ENCODE peak calls at places on chromosome 19, in ten cellular contexts. One of them, this sample, is unnamed.

GRCh38 chr19:6753178-6754031 is 13.8 kb downstream of the SH2D3A start:
- DNase-seq in CD8-positive, alpha-beta memory T cell: peak; percentile 74
- DNase-seq in tibial artery: peak; percentile 90
- DNase-seq in A549: peak; percentile 58
- DNase-seq in tibial nerve: peak; percentile 72
- DNase-seq in Peyer's patch: peak; percentile 93
- DNase-seq in left ventricle myocardium inferior: peak; percentile 78
- DNase-seq in left lung: peak; percentile 94
- DNase-seq in adrenal gland: peak; percentile 78
- DNase-seq in heart right ventricle: peak; percentile 68
- DNase-seq in this sample: no peak

GRCh38 chr19:46958542-46958941 is 61.1 kb upstream of the NPAS1 start:
- DNase-seq in Peyer's patch: no peak
- DNase-seq in heart right ventricle: no peak
- DNase-seq in left ventricle myocardium inferior: no peak
- DNase-seq in A549: no peak
- DNase-seq in CD8-positive, alpha-beta memory T cell: no peak
- DNase-seq in adrenal gland: no peak
- DNase-seq in tibial artery: no peak
- DNase-seq in left lung: no peak
- DNase-seq in tibial nerve: no peak
- DNase-seq in this sample: no peak

GRCh38 chr19:17624314-17624991 is 63.7 kb downstream of the UNC13A start:
- DNase-seq in tibial nerve: no peak
- DNase-seq in adrenal gland: no peak
- DNase-seq in tibial artery: no peak
- DNase-seq in Peyer's patch: no peak
- DNase-seq in CD8-positive, alpha-beta memory T cell: no peak
- DNase-seq in A549: no peak
- DNase-seq in heart right ventricle: no peak
- DNase-seq in left ventricle myocardium inferior: no peak
- DNase-seq in left lung: peak; percentile 43
- DNase-seq in this sample: no peak

GRCh38 chr19:3140667-3141038 is 4.8 kb downstream of the GNA15 start:
- DNase-seq in A549: no peak
- DNase-seq in tibial artery: no peak
- DNase-seq in left lung: no peak
- DNase-seq in left ventricle myocardium inferior: no peak
- DNase-seq in tibial nerve: no peak
- DNase-seq in CD8-positive, alpha-beta memory T cell: no peak
- DNase-seq in Peyer's patch: no peak
- DNase-seq in adrenal gland: no peak
- DNase-seq in heart right ventricle: no peak
- DNase-seq in this sample: no peak

GRCh38 chr19:33400856-33401682 is 27.6 kb downstream of the CEBPG start:
- DNase-seq in CD8-positive, alpha-beta memory T cell: no peak
- DNase-seq in tibial artery: peak; percentile 57
- DNase-seq in tibial nerve: no peak
- DNase-seq in A549: no peak
- DNase-seq in left ventricle myocardium inferior: no peak
- DNase-seq in Peyer's patch: peak; percentile 41
- DNase-seq in left lung: peak; percentile 76
- DNase-seq in adrenal gland: no peak
- DNase-seq in heart right ventricle: no peak
- DNase-seq in this sample: no peak

GRCh38 chr19:41945135-41945766 is 13.9 kb downstream of the RABAC1 start:
- DNase-seq in Peyer's patch: peak; percentile 53
- DNase-seq in tibial artery: no peak
- DNase-seq in tibial nerve: no peak
- DNase-seq in CD8-positive, alpha-beta memory T cell: peak; percentile 97
- DNase-seq in left lung: no peak
- DNase-seq in left ventricle myocardium inferior: no peak
- DNase-seq in adrenal gland: no peak
- DNase-seq in A549: no peak
- DNase-seq in heart right ventricle: no peak
- DNase-seq in this sample: no peak

GRCh38 chr19:44113784-44114390 is 688 bp downstream of the ZNF225 start:
- DNase-seq in left lung: no peak
- DNase-seq in tibial nerve: no peak
- DNase-seq in CD8-positive, alpha-beta memory T cell: no peak
- DNase-seq in tibial artery: no peak
- DNase-seq in Peyer's patch: no peak
- DNase-seq in A549: peak; percentile 46
- DNase-seq in heart right ventricle: peak; percentile 5
- DNase-seq in left ventricle myocardium inferior: no peak
- DNase-seq in adrenal gland: peak; percentile 17
- DNase-seq in this sample: no peak

GRCh38 chr19:44789943-44790467 is 12.3 kb downstream of the CBLC start:
- DNase-seq in Peyer's patch: no peak
- DNase-seq in CD8-positive, alpha-beta memory T cell: no peak
- DNase-seq in A549: no peak
- DNase-seq in adrenal gland: no peak
- DNase-seq in left ventricle myocardium inferior: no peak
- DNase-seq in tibial artery: no peak
- DNase-seq in tibial nerve: no peak
- DNase-seq in heart right ventricle: no peak
- DNase-seq in left lung: no peak
- DNase-seq in this sample: no peak

GRCh38 chr19:50972795-50973376 is 3.5 kb upstream of the KLK6 start:
- DNase-seq in left lung: no peak
- DNase-seq in CD8-positive, alpha-beta memory T cell: no peak
- DNase-seq in tibial artery: no peak
- DNase-seq in Peyer's patch: no peak
- DNase-seq in tibial nerve: no peak
- DNase-seq in adrenal gland: no peak
- DNase-seq in left ventricle myocardium inferior: no peak
- DNase-seq in heart right ventricle: no peak
- DNase-seq in A549: no peak
- DNase-seq in this sample: no peak

DNA sequence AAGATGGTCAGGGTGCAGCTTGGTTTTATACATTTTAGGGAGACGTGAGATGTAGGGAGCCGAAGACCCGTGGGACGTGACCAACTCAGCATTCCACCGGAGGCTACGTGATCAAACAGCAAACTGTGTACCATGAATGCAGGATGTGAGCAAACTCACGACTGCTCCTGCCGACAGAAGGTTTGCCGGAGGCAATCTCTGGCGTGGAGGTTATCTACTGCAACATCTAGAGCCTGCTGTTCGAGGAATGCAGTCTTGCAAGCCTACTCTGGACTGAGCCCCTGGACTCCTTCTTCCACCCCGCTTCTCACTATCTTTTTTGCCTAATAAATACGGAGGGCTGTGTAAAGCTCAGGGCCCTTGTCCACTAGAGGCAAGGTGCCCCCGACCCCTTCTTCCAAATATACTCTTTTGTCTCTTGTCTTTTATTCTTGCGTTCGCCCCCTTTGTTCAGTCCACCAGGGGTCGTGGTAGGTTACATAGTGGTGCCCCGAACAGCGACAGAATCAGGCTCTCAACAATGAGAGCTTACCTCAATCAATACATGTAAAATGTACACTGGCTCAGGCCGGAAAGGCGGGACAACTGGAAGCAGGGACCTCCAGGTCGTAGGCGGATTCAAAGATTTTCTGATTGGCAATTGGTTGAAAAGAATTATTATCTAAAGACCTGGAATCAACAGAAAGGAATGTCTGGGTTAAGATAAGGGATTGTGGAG is 8.9 kb upstream of the OR1I1 start:
- DNase-seq in adrenal gland: no peak
- DNase-seq in heart right ventricle: no peak
- DNase-seq in Peyer's patch: no peak
- DNase-seq in left ventricle myocardium inferior: no peak
- DNase-seq in left lung: no peak
- DNase-seq in tibial artery: no peak
- DNase-seq in tibial nerve: no peak
- DNase-seq in CD8-positive, alpha-beta memory T cell: no peak
- DNase-seq in A549: no peak
- DNase-seq in this sample: no peak
- H3K27ac ChIP-seq in adrenal gland: no peak overlapping the region
- H3K27ac ChIP-seq in heart right ventricle: no peak overlapping the region
- H3K27ac ChIP-seq in Peyer's patch: no peak overlapping the region
- H3K27ac ChIP-seq in left ventricle myocardium inferior: no peak overlapping the region
- H3K27ac ChIP-seq in left lung: no peak overlapping the region
- H3K27ac ChIP-seq in tibial artery: no peak overlapping the region
- H3K27ac ChIP-seq in tibial nerve: no peak overlapping the region
- H3K27ac ChIP-seq in CD8-positive, alpha-beta memory T cell: no peak overlapping the region
- H3K27ac ChIP-seq in A549: no peak overlapping the region
- H3K27ac ChIP-seq in this sample: no peak overlapping the region

GRCh38 chr19:58209577-58209976 is 19.1 kb upstream of the ZNF544 start:
- DNase-seq in tibial nerve: no peak
- DNase-seq in left ventricle myocardium inferior: no peak
- DNase-seq in adrenal gland: no peak
- DNase-seq in A549: no peak
- DNase-seq in tibial artery: no peak
- DNase-seq in Peyer's patch: no peak
- DNase-seq in CD8-positive, alpha-beta memory T cell: no peak
- DNase-seq in heart right ventricle: no peak
- DNase-seq in left lung: no peak
- DNase-seq in this sample: no peak
- H3K9me3 ChIP-seq in tibial nerve: peaks cover 39% of the 10 kb centered on the region
- H3K9me3 ChIP-seq in left ventricle myocardium inferior: peaks cover 100% of the 10 kb centered on the region
- H3K9me3 ChIP-seq in adrenal gland: no peaks in the 10 kb centered on the region
- H3K9me3 ChIP-seq in A549: peaks cover 100% of the 10 kb centered on the region
- H3K9me3 ChIP-seq in tibial artery: peaks cover 67% of the 10 kb centered on the region
- H3K9me3 ChIP-seq in Peyer's patch: peaks cover 95% of the 10 kb centered on the region
- H3K9me3 ChIP-seq in CD8-positive, alpha-beta memory T cell: peaks cover 97% of the 10 kb centered on the region
- H3K9me3 ChIP-seq in heart right ventricle: peaks cover 100% of the 10 kb centered on the region
- H3K9me3 ChIP-seq in left lung: peaks cover 100% of the 10 kb centered on the region
- H3K9me3 ChIP-seq in this sample: peaks cover 50% of the 10 kb centered on the region

DNA sequence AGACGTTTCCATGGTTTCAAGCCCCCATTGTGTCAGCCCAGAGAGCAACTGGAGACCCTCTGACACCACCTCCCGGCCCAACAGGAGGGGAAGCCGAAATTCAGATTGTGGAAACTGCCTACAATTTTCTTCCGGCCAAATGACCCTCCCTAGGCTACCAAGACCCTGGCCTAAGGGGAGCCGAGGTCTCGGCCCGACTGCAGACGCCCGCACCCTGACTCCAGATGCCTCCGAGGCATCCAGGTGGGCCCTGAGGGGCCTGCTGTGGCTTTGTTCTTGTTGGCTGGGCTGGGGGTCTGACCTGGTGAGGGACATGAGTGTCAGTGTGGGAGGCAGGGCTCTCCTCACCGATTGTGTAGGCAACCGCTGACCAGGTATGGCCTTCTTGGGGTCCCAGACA is 9.6 kb downstream of the MEX3D start:
- DNase-seq in tibial nerve: no peak
- DNase-seq in adrenal gland: no peak
- DNase-seq in heart right ventricle: no peak
- DNase-seq in tibial artery: no peak
- DNase-seq in Peyer's patch: no peak
- DNase-seq in CD8-positive, alpha-beta memory T cell: no peak
- DNase-seq in A549: no peak
- DNase-seq in left lung: no peak
- DNase-seq in left ventricle myocardium inferior: no peak
- DNase-seq in this sample: no peak
- H3K4me1 ChIP-seq in tibial nerve: peaks cover 16% of the 10 kb centered on the region
- H3K4me1 ChIP-seq in adrenal gland: no peaks in the 10 kb centered on the region
- H3K4me1 ChIP-seq in heart right ventricle: peaks cover 14% of the 10 kb centered on the region
- H3K4me1 ChIP-seq in tibial artery: no peaks in the 10 kb centered on the region
- H3K4me1 ChIP-seq in Peyer's patch: no peaks in the 10 kb centered on the region
- H3K4me1 ChIP-seq in CD8-positive, alpha-beta memory T cell: no peaks in the 10 kb centered on the region
- H3K4me1 ChIP-seq in A549: no peaks in the 10 kb centered on the region
- H3K4me1 ChIP-seq in left lung: no peaks in the 10 kb centered on the region
- H3K4me1 ChIP-seq in left ventricle myocardium inferior: peaks cover 11% of the 10 kb centered on the region
- H3K4me1 ChIP-seq in this sample: no peaks in the 10 kb centered on the region

GRCh38 chr19:19529783-19530422 is 1.2 kb downstream of the YJEFN3 start:
- DNase-seq in left lung: no peak
- DNase-seq in left ventricle myocardium inferior: no peak
- DNase-seq in tibial artery: no peak
- DNase-seq in CD8-positive, alpha-beta memory T cell: no peak
- DNase-seq in adrenal gland: no peak
- DNase-seq in tibial nerve: no peak
- DNase-seq in Peyer's patch: no peak
- DNase-seq in heart right ventricle: no peak
- DNase-seq in A549: no peak
- DNase-seq in this sample: no peak

GRCh38 chr19:19527371-19527656 is 1.4 kb upstream of the YJEFN3 start:
- DNase-seq in tibial artery: no peak
- DNase-seq in adrenal gland: no peak
- DNase-seq in left ventricle myocardium inferior: no peak
- DNase-seq in CD8-positive, alpha-beta memory T cell: no peak
- DNase-seq in A549: no peak
- DNase-seq in heart right ventricle: no peak
- DNase-seq in left lung: no peak
- DNase-seq in tibial nerve: no peak
- DNase-seq in Peyer's patch: no peak
- DNase-seq in this sample: no peak

GRCh38 chr19:19526581-19527370 is 1.9 kb upstream of the YJEFN3 start:
- DNase-seq in tibial nerve: no peak
- DNase-seq in left ventricle myocardium inferior: no peak
- DNase-seq in left lung: no peak
- DNase-seq in CD8-positive, alpha-beta memory T cell: no peak
- DNase-seq in adrenal gland: no peak
- DNase-seq in Peyer's patch: no peak
- DNase-seq in heart right ventricle: no peak
- DNase-seq in tibial artery: no peak
- DNase-seq in A549: no peak
- DNase-seq in this sample: no peak

GRCh38 chr19:19528721-19529490 is at the start of gene YJEFN3:
- DNase-seq in heart right ventricle: no peak
- DNase-seq in Peyer's patch: no peak
- DNase-seq in A549: no peak
- DNase-seq in tibial nerve: no peak
- DNase-seq in left lung: no peak
- DNase-seq in tibial artery: no peak
- DNase-seq in CD8-positive, alpha-beta memory T cell: no peak
- DNase-seq in adrenal gland: no peak
- DNase-seq in left ventricle myocardium inferior: no peak
- DNase-seq in this sample: no peak

DNA sequence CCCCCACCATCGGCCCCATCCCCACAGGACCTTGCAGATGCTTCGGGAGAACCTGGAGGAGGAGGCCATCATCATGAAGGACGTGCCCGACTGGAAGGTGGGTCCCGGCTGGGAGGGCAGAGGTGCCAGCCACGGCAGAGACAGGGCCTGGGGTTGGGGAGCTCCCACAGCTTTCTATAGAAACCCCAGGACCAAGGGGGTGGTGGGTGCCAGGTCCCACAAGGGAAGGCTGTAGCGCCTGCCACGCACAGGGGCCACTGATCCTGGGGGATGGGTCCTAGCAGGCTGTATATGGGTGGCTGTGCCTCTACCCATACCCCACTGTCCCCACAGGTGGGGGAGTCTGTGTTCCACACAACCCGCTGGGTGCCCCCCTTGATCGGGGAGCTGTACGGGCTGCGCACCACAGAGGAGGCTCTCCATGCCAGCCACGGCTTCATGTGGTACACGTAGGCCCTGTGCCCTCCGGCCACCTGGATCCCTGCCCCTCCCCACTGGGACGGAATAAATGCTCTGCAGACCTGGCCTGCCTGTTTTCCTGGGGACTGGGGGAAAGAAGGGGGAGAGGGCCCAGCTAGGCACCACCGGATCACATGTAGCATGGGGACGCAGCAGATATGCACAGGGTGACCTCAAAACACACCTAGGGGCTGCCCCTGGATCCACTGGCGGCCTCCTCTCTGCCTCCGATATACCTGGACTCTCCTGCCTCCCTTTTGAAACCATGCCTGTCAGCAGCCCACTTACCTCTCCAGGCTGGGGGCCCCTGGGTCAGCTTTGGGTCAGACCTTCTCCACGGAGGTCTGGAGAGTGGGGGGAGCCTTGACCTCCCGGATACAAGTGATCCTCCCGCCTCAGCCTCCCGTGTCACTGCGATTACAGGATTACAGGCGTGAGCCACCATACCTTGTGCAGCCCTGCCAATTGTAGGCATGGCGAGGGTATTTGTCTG is 761 bp upstream of the YJEFN3 start:
- DNase-seq in tibial nerve: no peak
- DNase-seq in Peyer's patch: no peak
- DNase-seq in left lung: no peak
- DNase-seq in left ventricle myocardium inferior: no peak
- DNase-seq in A549: no peak
- DNase-seq in heart right ventricle: no peak
- DNase-seq in tibial artery: no peak
- DNase-seq in adrenal gland: no peak
- DNase-seq in CD8-positive, alpha-beta memory T cell: no peak
- DNase-seq in this sample: no peak
- H3K27ac ChIP-seq in tibial nerve: no peak overlapping the region
- H3K27ac ChIP-seq in Peyer's patch: no peak overlapping the region
- H3K27ac ChIP-seq in left lung: no peak overlapping the region
- H3K27ac ChIP-seq in left ventricle myocardium inferior: no peak overlapping the region
- H3K27ac ChIP-seq in A549: no peak overlapping the region
- H3K27ac ChIP-seq in heart right ventricle: no peak overlapping the region
- H3K27ac ChIP-seq in tibial artery: no peak overlapping the region
- H3K27ac ChIP-seq in adrenal gland: no peak overlapping the region
- H3K27ac ChIP-seq in CD8-positive, alpha-beta memory T cell: no peak overlapping the region
- H3K27ac ChIP-seq in this sample: no peak overlapping the region

This sample was measured in SJSA1.